ENCODE peak calls at places on chromosomes 11 and 22, in five cellular contexts. One of them, this sample, is unnamed.

GRCh38 chr11:8227156-8228152 is 36.2 kb downstream of the LMO1 start:
- DNase-seq in H1: no peak
- DNase-seq in NT2/D1: no peak
- DNase-seq in HepG2: no peak
- DNase-seq in GM12878: no peak
- DNase-seq in this sample: no peak

GRCh38 chr11:119619665-119620064 is 109.3 kb downstream of the NECTIN1 start:
- DNase-seq in H1: no peak
- DNase-seq in NT2/D1: no peak
- DNase-seq in HepG2: no peak
- DNase-seq in GM12878: peak; percentile 16
- DNase-seq in this sample: no peak

GRCh38 chr22:45302751-45303150 is 7.0 kb upstream of the FAM118A start:
- DNase-seq in H1: no peak
- DNase-seq in NT2/D1: no peak
- DNase-seq in HepG2: no peak
- DNase-seq in GM12878: no peak
- DNase-seq in this sample: no peak

GRCh38 chr11:116511684-116512083 is 261.1 kb downstream of the BUD13 start:
- DNase-seq in H1: peak; percentile 35
- DNase-seq in NT2/D1: no peak
- DNase-seq in HepG2: no peak
- DNase-seq in GM12878: no peak
- DNase-seq in this sample: no peak

GRCh38 chr11:122746050-122746478 is 90.5 kb downstream of the UBASH3B start:
- DNase-seq in H1: no peak
- DNase-seq in NT2/D1: no peak
- DNase-seq in HepG2: no peak
- DNase-seq in GM12878: peak; percentile 87
- DNase-seq in this sample: no peak

GRCh38 chr22:48838846-48839730 is 988.6 kb downstream of the BRD1 start:
- DNase-seq in H1: no peak
- DNase-seq in NT2/D1: no peak
- DNase-seq in HepG2: no peak
- DNase-seq in GM12878: no peak
- DNase-seq in this sample: no peak

GRCh38 chr11:60863550-60864521 is 3.5 kb upstream of the ZP1 start:
- DNase-seq in H1: no peak
- DNase-seq in NT2/D1: no peak
- DNase-seq in HepG2: no peak
- DNase-seq in GM12878: no peak
- DNase-seq in this sample: no peak

GRCh38 chr22:41910599-41911291 is 4.1 kb downstream of the SHISA8 start:
- DNase-seq in H1: no peak
- DNase-seq in NT2/D1: no peak
- DNase-seq in HepG2: no peak
- DNase-seq in GM12878: no peak
- DNase-seq in this sample: no peak

GRCh38 chr22:37560682-37561208 is 465 bp downstream of the CDC42EP1 start:
- DNase-seq in H1: no peak
- DNase-seq in NT2/D1: no peak
- DNase-seq in HepG2: no peak
- DNase-seq in GM12878: no peak
- DNase-seq in this sample: peak; percentile 49

GRCh38 chr22:30940655-30941362 is 27.8 kb downstream of the MORC2 start:
- DNase-seq in H1: no peak
- DNase-seq in NT2/D1: no peak
- DNase-seq in HepG2: no peak
- DNase-seq in GM12878: no peak
- DNase-seq in this sample: no peak

GRCh38 chr22:35972559-35972958 is 56.1 kb downstream of the RBFOX2 start:
- DNase-seq in H1: no peak
- DNase-seq in NT2/D1: no peak
- DNase-seq in HepG2: no peak
- DNase-seq in GM12878: no peak
- DNase-seq in this sample: no peak

GRCh38 chr11:6357222-6357621 is 33.1 kb upstream of the SMPD1 start:
- DNase-seq in H1: no peak
- DNase-seq in NT2/D1: no peak
- DNase-seq in HepG2: no peak
- DNase-seq in GM12878: no peak
- DNase-seq in this sample: no peak

GRCh38 chr11:63698976-63699733 is 17.9 kb downstream of the RTN3 start:
- DNase-seq in H1: no peak
- DNase-seq in NT2/D1: no peak
- DNase-seq in HepG2: no peak
- DNase-seq in GM12878: no peak
- DNase-seq in this sample: no peak

GRCh38 chr11:27391336-27392015 is 28.5 kb upstream of the CCDC34 start:
- DNase-seq in H1: no peak
- DNase-seq in NT2/D1: no peak
- DNase-seq in HepG2: no peak
- DNase-seq in GM12878: no peak
- DNase-seq in this sample: no peak

GRCh38 chr11:117678651-117679407 is 118.2 kb downstream of the DSCAML1 start:
- DNase-seq in H1: no peak
- DNase-seq in NT2/D1: no peak
- DNase-seq in HepG2: no peak
- DNase-seq in GM12878: no peak
- DNase-seq in this sample: no peak

GRCh38 chr11:8209208-8209807 is 40.5 kb upstream of the RIC3 start:
- DNase-seq in H1: peak; percentile 92
- DNase-seq in NT2/D1: no peak
- DNase-seq in HepG2: no peak
- DNase-seq in GM12878: no peak
- DNase-seq in this sample: peak; percentile 62

GRCh38 chr22:40462195-40462988 is 92.0 kb downstream of the SGSM3 start:
- DNase-seq in H1: no peak
- DNase-seq in NT2/D1: no peak
- DNase-seq in HepG2: peak; percentile 9
- DNase-seq in GM12878: no peak
- DNase-seq in this sample: no peak

GRCh38 chr11:6911378-6911777 is 9.4 kb upstream of the OR2D3 start:
- DNase-seq in H1: no peak
- DNase-seq in NT2/D1: no peak
- DNase-seq in HepG2: no peak
- DNase-seq in GM12878: no peak
- DNase-seq in this sample: no peak

GRCh38 chr22:21032037-21032842 is at the start of gene SLC7A4:
- DNase-seq in H1: peak; percentile 67
- DNase-seq in NT2/D1: no peak
- DNase-seq in HepG2: no peak
- DNase-seq in GM12878: no peak
- DNase-seq in this sample: no peak

GRCh38 chr11:75200051-75200450 is 40.5 kb upstream of the TPBGL start:
- DNase-seq in H1: no peak
- DNase-seq in NT2/D1: no peak
- DNase-seq in HepG2: no peak
- DNase-seq in GM12878: no peak
- DNase-seq in this sample: no peak

GRCh38 chr22:46997311-46997970 is 235.0 kb downstream of the TBC1D22A start:
- DNase-seq in H1: no peak
- DNase-seq in NT2/D1: no peak
- DNase-seq in HepG2: no peak
- DNase-seq in GM12878: no peak
- DNase-seq in this sample: no peak

GRCh38 chr11:112524808-112525207 is 264.1 kb upstream of the PLET1 start:
- DNase-seq in H1: no peak
- DNase-seq in NT2/D1: no peak
- DNase-seq in HepG2: no peak
- DNase-seq in GM12878: no peak
- DNase-seq in this sample: no peak

GRCh38 chr11:18245396-18245795 is 3.1 kb downstream of the SAA2 start:
- DNase-seq in H1: no peak
- DNase-seq in NT2/D1: no peak
- DNase-seq in HepG2: no peak
- DNase-seq in GM12878: no peak
- DNase-seq in this sample: no peak

GRCh38 chr22:27581688-27582087 is 219.9 kb downstream of the MN1 start:
- DNase-seq in H1: no peak
- DNase-seq in NT2/D1: no peak
- DNase-seq in HepG2: no peak
- DNase-seq in GM12878: no peak
- DNase-seq in this sample: no peak

GRCh38 chr22:40396882-40397281 is 26.5 kb downstream of the SGSM3 start:
- DNase-seq in H1: peak; percentile 53
- DNase-seq in NT2/D1: no peak
- DNase-seq in HepG2: no peak
- DNase-seq in GM12878: no peak
- DNase-seq in this sample: peak; percentile 52

GRCh38 chr22:27331526-27332281 is 469.9 kb downstream of the MN1 start:
- DNase-seq in H1: peak; percentile 73
- DNase-seq in NT2/D1: no peak
- DNase-seq in HepG2: peak; percentile 6
- DNase-seq in GM12878: no peak
- DNase-seq in this sample: peak; percentile 44

GRCh38 chr11:76010051-76010450 is 195.0 kb downstream of the UVRAG start:
- DNase-seq in H1: no peak
- DNase-seq in NT2/D1: no peak
- DNase-seq in HepG2: no peak
- DNase-seq in GM12878: no peak
- DNase-seq in this sample: no peak

GRCh38 chr11:61024938-61025818 is 53.7 kb downstream of the CD6 start:
- DNase-seq in H1: no peak
- DNase-seq in NT2/D1: no peak
- DNase-seq in HepG2: no peak
- DNase-seq in GM12878: no peak
- DNase-seq in this sample: no peak

GRCh38 chr11:128879817-128880216 is 11.3 kb upstream of the KCNJ5 start:
- DNase-seq in H1: no peak
- DNase-seq in NT2/D1: peak; percentile 63
- DNase-seq in HepG2: no peak
- DNase-seq in GM12878: no peak
- DNase-seq in this sample: no peak

GRCh38 chr11:128686745-128687177 is 7.1 kb upstream of the FLI1 start:
- DNase-seq in H1: peak; percentile 71
- DNase-seq in NT2/D1: no peak
- DNase-seq in HepG2: no peak
- DNase-seq in GM12878: no peak
- DNase-seq in this sample: no peak

GRCh38 chr22:37275622-37276021 is 6.7 kb upstream of the CYTH4 start:
- DNase-seq in H1: no peak
- DNase-seq in NT2/D1: no peak
- DNase-seq in HepG2: no peak
- DNase-seq in GM12878: no peak
- DNase-seq in this sample: no peak

GRCh38 chr11:39236916-39237315 is 2222.5 kb downstream of the LRRC4C start:
- DNase-seq in H1: no peak
- DNase-seq in NT2/D1: no peak
- DNase-seq in HepG2: no peak
- DNase-seq in GM12878: no peak
- DNase-seq in this sample: no peak

GRCh38 chr22:39254122-39254521 is 9.3 kb upstream of the PDGFB start:
- DNase-seq in H1: no peak
- DNase-seq in NT2/D1: no peak
- DNase-seq in HepG2: no peak
- DNase-seq in GM12878: no peak
- DNase-seq in this sample: no peak

GRCh38 chr11:110972640-110973039 is 260.4 kb upstream of the ARHGAP20 start:
- DNase-seq in H1: no peak
- DNase-seq in NT2/D1: no peak
- DNase-seq in HepG2: no peak
- DNase-seq in GM12878: no peak
- DNase-seq in this sample: no peak

GRCh38 chr22:44003776-44004460 is 20.2 kb upstream of the PARVB start:
- DNase-seq in H1: peak; percentile 62
- DNase-seq in NT2/D1: no peak
- DNase-seq in HepG2: no peak
- DNase-seq in GM12878: no peak
- DNase-seq in this sample: peak; percentile 48

GRCh38 chr22:44000123-44000522 is 24.0 kb upstream of the PARVB start:
- DNase-seq in H1: no peak
- DNase-seq in NT2/D1: no peak
- DNase-seq in HepG2: peak; percentile 27
- DNase-seq in GM12878: no peak
- DNase-seq in this sample: no peak

GRCh38 chr22:44002324-44002723 is 21.8 kb upstream of the PARVB start:
- DNase-seq in H1: no peak
- DNase-seq in NT2/D1: no peak
- DNase-seq in HepG2: no peak
- DNase-seq in GM12878: no peak
- DNase-seq in this sample: no peak

GRCh38 chr22:44003016-44003775 is 20.9 kb upstream of the PARVB start:
- DNase-seq in H1: no peak
- DNase-seq in NT2/D1: no peak
- DNase-seq in HepG2: no peak
- DNase-seq in GM12878: no peak
- DNase-seq in this sample: no peak

GRCh38 chr22:44005524-44005923 is 18.6 kb upstream of the PARVB start:
- DNase-seq in H1: no peak
- DNase-seq in NT2/D1: no peak
- DNase-seq in HepG2: no peak
- DNase-seq in GM12878: no peak
- DNase-seq in this sample: no peak
- TF ChIP-seq SUZ12 in H1: no peak
- TF ChIP-seq SUZ12 in NT2/D1: no peak
- TF ChIP-seq SUZ12 in HepG2: no peak
- TF ChIP-seq SUZ12 in GM12878: no peak
- TF ChIP-seq SUZ12 in this sample: no peak

GRCh38 chr22:43408009-43408408 is 3.8 kb upstream of the MPPED1 start:
- DNase-seq in H1: no peak
- DNase-seq in NT2/D1: no peak
- DNase-seq in HepG2: peak; percentile 46
- DNase-seq in GM12878: no peak
- DNase-seq in this sample: no peak
- TF ChIP-seq SUZ12 in H1: no peak
- TF ChIP-seq SUZ12 in NT2/D1: no peak
- TF ChIP-seq SUZ12 in HepG2: no peak
- TF ChIP-seq SUZ12 in GM12878: no peak
- TF ChIP-seq SUZ12 in this sample: no peak

GRCh38 chr22:49921508-49922278 is 3.3 kb downstream of the CRELD2 start:
- DNase-seq in H1: no peak
- DNase-seq in NT2/D1: no peak
- DNase-seq in HepG2: no peak
- DNase-seq in GM12878: no peak
- DNase-seq in this sample: no peak

GRCh38 chr22:49922484-49922883 is 4.0 kb downstream of the CRELD2 start:
- DNase-seq in H1: no peak
- DNase-seq in NT2/D1: no peak
- DNase-seq in HepG2: no peak
- DNase-seq in GM12878: no peak
- DNase-seq in this sample: no peak

GRCh38 chr22:49922926-49923325 is 4.5 kb downstream of the CRELD2 start:
- DNase-seq in H1: no peak
- DNase-seq in NT2/D1: no peak
- DNase-seq in HepG2: no peak
- DNase-seq in GM12878: no peak
- DNase-seq in this sample: no peak

GRCh38 chr22:49924113-49924833 is 5.8 kb downstream of the CRELD2 start:
- DNase-seq in H1: no peak
- DNase-seq in NT2/D1: no peak
- DNase-seq in HepG2: no peak
- DNase-seq in GM12878: no peak
- DNase-seq in this sample: no peak

GRCh38 chr22:49923445-49923844 is 5.0 kb downstream of the CRELD2 start:
- DNase-seq in H1: no peak
- DNase-seq in NT2/D1: no peak
- DNase-seq in HepG2: no peak
- DNase-seq in GM12878: no peak
- DNase-seq in this sample: no peak
- TF ChIP-seq SUZ12 in H1: no peak
- TF ChIP-seq SUZ12 in NT2/D1: no peak
- TF ChIP-seq SUZ12 in HepG2: no peak
- TF ChIP-seq SUZ12 in GM12878: no peak
- TF ChIP-seq SUZ12 in this sample: no peak

GRCh38 chr11:93197383-93198220 is at the start of gene SLC36A4:
- DNase-seq in H1: peak; percentile 95
- DNase-seq in NT2/D1: peak; percentile 72
- DNase-seq in HepG2: peak; percentile 77
- DNase-seq in GM12878: peak; percentile 57
- DNase-seq in this sample: peak; percentile 91
- TF ChIP-seq SUZ12 in H1: no peak
- TF ChIP-seq SUZ12 in NT2/D1: no peak
- TF ChIP-seq SUZ12 in HepG2: no peak
- TF ChIP-seq SUZ12 in GM12878: no peak
- TF ChIP-seq SUZ12 in this sample: no peak